ENCODE peak calls at places on chromosomes 13 and 19, in eight cellular contexts. N is Calu3, X is neural crest cell, W is tibial nerve, J is spleen, S is kidney epithelial cell, M is heart left ventricle, K is colonic mucosa. C is an unnamed sample.

GRCh38 chr19:30374791-30375650 is 2.8 kb downstream of the ZNF536 start:
- DNase-seq in N (no peak), X (peak), W (no peak), J (no peak), S (no peak), M (no peak), K (no peak), C (no peak)

GRCh38 chr13:42405665-42406390 is 133.9 kb downstream of the AKAP11 start:
- DNase-seq in N (peak), X (no peak), W (no peak), J (no peak), S (no peak), M (no peak), K (no peak), C (no peak)

GRCh38 chr19:13077233-13077632 is 25.4 kb downstream of the LYL1 start:
- DNase-seq in N (no peak), X (no peak), W (no peak), J (no peak), S (no peak), M (no peak), K (no peak), C (no peak)

GRCh38 chr13:36475468-36475867 is 43.2 kb downstream of the CCNA1 start:
- DNase-seq in N (peak), X (no peak), W (no peak), J (no peak), S (no peak), M (no peak), K (no peak), C (no peak)

GRCh38 chr19:413756-414420 is 4.9 kb upstream of the C2CD4C start:
- DNase-seq in N (no peak), X (no peak), W (no peak), J (peak), S (no peak), M (peak), K (no peak), C (no peak)

GRCh38 chr13:81779896-81780295 is 1439.0 kb upstream of the SPRY2 start:
- DNase-seq in N (no peak), X (no peak), W (no peak), J (no peak), S (no peak), M (no peak), K (no peak), C (no peak)

GRCh38 chr19:46950526-46951235 is 69.0 kb upstream of the NPAS1 start:
- DNase-seq in N (no peak), X (no peak), W (no peak), J (no peak), S (no peak), M (no peak), K (no peak), C (no peak)

GRCh38 chr13:110265682-110266430 is 41.1 kb downstream of the COL4A1 start:
- DNase-seq in N (no peak), X (no peak), W (no peak), J (no peak), S (no peak), M (peak), K (no peak), C (no peak)

GRCh38 chr19:38701455-38702063 is 42.7 kb downstream of the CAPN12 start:
- DNase-seq in N (no peak), X (no peak), W (no peak), J (no peak), S (no peak), M (no peak), K (peak), C (no peak)

GRCh38 chr13:43432948-43433347 is 353.8 kb downstream of the ENOX1 start:
- DNase-seq in N (no peak), X (no peak), W (no peak), J (no peak), S (no peak), M (no peak), K (no peak), C (no peak)

GRCh38 chr19:39193785-39194184 is 3.0 kb upstream of the NCCRP1 start:
- DNase-seq in N (no peak), X (no peak), W (no peak), J (no peak), S (no peak), M (no peak), K (no peak), C (no peak)

GRCh38 chr19:16894080-16894479 is 5.3 kb downstream of the F2RL3 start:
- DNase-seq in N (no peak), X (no peak), W (no peak), J (no peak), S (no peak), M (peak), K (no peak), C (no peak)

GRCh38 chr13:57996717-57997116 is 365.2 kb downstream of the PCDH17 start:
- DNase-seq in N (no peak), X (no peak), W (no peak), J (no peak), S (no peak), M (no peak), K (no peak), C (no peak)

GRCh38 chr13:75637101-75637774 is 1.1 kb downstream of the LMO7 start:
- DNase-seq in N (no peak), X (no peak), W (no peak), J (no peak), S (no peak), M (no peak), K (no peak), C (no peak)

GRCh38 chr19:43527860-43528622 is 1.0 kb upstream of the ETHE1 start:
- DNase-seq in N (no peak), X (no peak), W (peak), J (no peak), S (no peak), M (no peak), K (peak), C (no peak)

GRCh38 chr13:107099661-107100060 is 531.7 kb upstream of the ARGLU1 start:
- DNase-seq in N (no peak), X (no peak), W (no peak), J (no peak), S (peak), M (no peak), K (no peak), C (no peak)

GRCh38 chr19:13872695-13873389 is 4.1 kb upstream of the NANOS3 start:
- DNase-seq in N (no peak), X (peak), W (no peak), J (no peak), S (no peak), M (no peak), K (peak), C (peak)

GRCh38 chr13:110379905-110380341 is 72.8 kb downstream of the COL4A2 start:
- DNase-seq in N (peak), X (no peak), W (no peak), J (no peak), S (no peak), M (no peak), K (no peak), C (no peak)

GRCh38 chr13:23377603-23378002 is 55.9 kb downstream of the SACS start:
- DNase-seq in N (no peak), X (no peak), W (no peak), J (no peak), S (no peak), M (no peak), K (no peak), C (no peak)

GRCh38 chr13:20547479-20547908 is 19.5 kb upstream of the IFT88 start:
- DNase-seq in N (peak), X (no peak), W (no peak), J (no peak), S (no peak), M (no peak), K (peak), C (no peak)

GRCh38 chr13:44819245-44819644 is 170.0 kb downstream of the NUFIP1 start:
- DNase-seq in N (peak), X (no peak), W (no peak), J (no peak), S (peak), M (no peak), K (no peak), C (no peak)

GRCh38 chr19:17957149-17957849 is 9.6 kb upstream of the KCNN1 start:
- DNase-seq in N (no peak), X (no peak), W (no peak), J (no peak), S (no peak), M (no peak), K (no peak), C (no peak)

GRCh38 chr19:10290876-10291553 is 1.3 kb downstream of the ICAM5 start:
- DNase-seq in N (peak), X (no peak), W (no peak), J (peak), S (no peak), M (peak), K (peak), C (no peak)

GRCh38 chr19:6023085-6023682 is 45.2 kb upstream of the RANBP3 start:
- DNase-seq in N (no peak), X (no peak), W (no peak), J (peak), S (peak), M (peak), K (no peak), C (no peak)

GRCh38 chr19:6020166-6020967 is 42.4 kb upstream of the RANBP3 start:
- DNase-seq in N (no peak), X (no peak), W (no peak), J (peak), S (no peak), M (peak), K (no peak), C (no peak)

GRCh38 chr19:6021878-6022569 is 44.1 kb upstream of the RANBP3 start:
- DNase-seq in N (peak), X (peak), W (peak), J (peak), S (peak), M (peak), K (peak), C (peak)

GRCh38 chr19:6022570-6023049 is 44.7 kb upstream of the RANBP3 start:
- DNase-seq in N (no peak), X (no peak), W (no peak), J (no peak), S (no peak), M (no peak), K (no peak), C (no peak)

DNA sequence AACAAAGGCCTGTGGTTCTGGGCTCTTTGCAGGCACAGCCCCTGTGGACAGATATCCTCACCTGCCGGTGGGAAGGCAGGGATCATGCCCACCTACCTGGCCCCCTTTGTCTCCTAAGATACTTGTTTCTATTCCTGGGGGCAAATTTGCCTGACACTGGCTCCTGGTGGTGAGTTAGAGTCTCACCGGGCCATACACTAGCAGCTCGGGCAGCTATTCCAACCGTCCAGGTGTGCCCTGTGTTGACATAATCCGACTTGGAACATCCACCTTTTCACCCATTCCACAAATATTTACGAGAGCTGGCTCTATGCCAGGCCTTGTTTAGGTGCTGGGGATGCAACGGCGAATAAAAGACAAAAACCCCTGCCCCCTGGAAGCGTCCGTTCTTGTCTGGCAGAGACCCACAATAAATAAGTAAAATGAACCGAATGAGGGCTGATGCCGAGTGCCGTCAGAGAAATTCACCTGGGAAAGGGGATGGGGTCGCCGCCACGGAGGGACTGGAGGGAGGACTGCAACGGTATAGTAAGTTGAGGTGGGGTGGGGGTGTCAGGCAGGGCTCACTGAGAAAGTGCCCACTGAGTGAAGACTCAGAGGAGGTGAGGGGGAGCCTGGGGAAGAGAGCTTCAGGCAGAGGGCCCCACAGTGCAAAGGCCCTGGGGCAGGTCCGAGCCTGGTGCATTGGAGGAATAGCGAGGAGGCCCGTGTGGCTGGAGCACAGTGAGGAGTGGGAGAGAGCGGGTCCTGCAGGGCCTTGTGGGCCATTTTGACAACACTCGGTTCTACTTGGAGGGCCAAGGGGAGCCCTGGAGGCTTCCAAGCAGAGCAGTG is 43.2 kb upstream of the RANBP3 start:
- DNase-seq in N (no peak), X (no peak), W (no peak), J (peak), S (no peak), M (no peak), K (no peak), C (no peak)
- TF ChIP-seq CTCF in N (no peak), X (no peak), W (no peak), J (no peak), S (no peak), M (no peak), K (no peak), C (no peak)

DNA sequence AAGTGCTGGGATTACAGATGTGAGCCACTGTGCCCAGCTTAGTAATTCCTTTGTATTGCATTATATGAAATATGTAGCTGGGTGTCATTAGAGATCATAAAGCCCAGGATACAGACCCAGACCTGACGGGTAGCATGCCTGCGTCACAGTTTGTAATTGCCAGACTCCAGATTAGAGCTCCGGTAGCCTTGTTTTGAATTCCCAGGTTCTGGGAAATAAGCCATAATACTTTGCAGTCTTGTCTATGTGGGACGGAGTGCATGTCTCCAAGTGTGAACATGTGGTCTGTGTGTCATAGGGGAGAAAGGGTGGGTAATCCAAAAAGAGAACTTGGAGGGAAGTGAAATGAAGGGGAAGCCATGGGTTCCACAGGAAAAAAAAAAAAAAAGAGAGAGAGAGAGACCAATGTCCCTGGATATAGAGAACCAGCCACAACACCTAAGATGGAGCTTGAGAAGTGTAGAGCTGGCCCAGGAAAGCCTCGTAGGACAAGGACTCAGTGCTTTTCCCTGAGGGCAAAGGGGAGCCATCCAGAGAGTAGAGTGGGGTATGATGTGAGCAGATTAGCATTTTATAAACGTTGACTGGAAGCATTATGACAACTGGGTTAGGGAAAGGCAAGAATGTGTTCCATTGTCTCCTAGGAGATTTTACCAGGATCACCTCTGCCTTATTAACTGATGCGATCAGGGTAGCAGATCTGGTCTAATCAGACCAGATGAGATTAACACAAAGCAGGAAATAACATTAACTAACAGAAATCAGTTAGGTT is 2.6 kb downstream of the ZSCAN4 start:
- DNase-seq in N (no peak), X (no peak), W (no peak), J (no peak), S (no peak), M (no peak), K (no peak), C (no peak)
- TF ChIP-seq CTCF in N (no peak), X (no peak), W (no peak), J (no peak), S (no peak), M (no peak), K (no peak), C (no peak)

DNA sequence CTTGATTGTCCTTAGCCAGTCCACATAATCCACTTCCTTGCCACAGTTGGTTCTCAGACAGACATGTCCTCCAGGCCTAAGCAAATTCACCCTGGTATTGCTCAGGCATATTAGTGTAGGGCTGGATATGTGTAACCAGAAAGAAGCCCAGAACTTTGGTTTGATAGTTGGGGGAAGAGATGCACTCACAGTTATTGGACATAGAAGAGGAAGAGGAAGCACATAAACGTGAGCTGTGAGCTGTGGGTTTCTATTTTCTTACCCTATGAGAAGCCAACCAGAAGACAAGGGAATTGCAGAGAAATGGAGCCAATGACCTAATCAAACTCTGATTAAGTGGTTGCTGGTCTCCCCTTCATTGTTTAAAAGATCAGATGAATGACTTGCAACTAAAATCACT is 24.3 kb upstream of the WDFY2 start:
- DNase-seq in N (no peak), X (no peak), W (no peak), J (no peak), S (no peak), M (no peak), K (no peak), C (no peak)
- TF ChIP-seq CTCF in N (no peak), X (no peak), W (no peak), J (no peak), S (no peak), M (no peak), K (no peak), C (no peak)

GRCh38 chr19:37466277-37466797 is 907 bp downstream of the ZNF569 start:
- DNase-seq in N (no peak), X (no peak), W (no peak), J (no peak), S (no peak), M (no peak), K (no peak), C (no peak)

GRCh38 chr19:37470216-37470615 is 1.1 kb downstream of the ZNF570 start:
- DNase-seq in N (no peak), X (no peak), W (no peak), J (no peak), S (no peak), M (no peak), K (no peak), C (no peak)

GRCh38 chr19:37466798-37467607 is at the start of gene ZNF569:
- DNase-seq in N (peak), X (peak), W (peak), J (peak), S (peak), M (peak), K (peak), C (peak)

GRCh38 chr19:37467608-37468090 is 405 bp upstream of the ZNF569 start:
- DNase-seq in N (no peak), X (no peak), W (no peak), J (no peak), S (no peak), M (no peak), K (no peak), C (no peak)

DNA sequence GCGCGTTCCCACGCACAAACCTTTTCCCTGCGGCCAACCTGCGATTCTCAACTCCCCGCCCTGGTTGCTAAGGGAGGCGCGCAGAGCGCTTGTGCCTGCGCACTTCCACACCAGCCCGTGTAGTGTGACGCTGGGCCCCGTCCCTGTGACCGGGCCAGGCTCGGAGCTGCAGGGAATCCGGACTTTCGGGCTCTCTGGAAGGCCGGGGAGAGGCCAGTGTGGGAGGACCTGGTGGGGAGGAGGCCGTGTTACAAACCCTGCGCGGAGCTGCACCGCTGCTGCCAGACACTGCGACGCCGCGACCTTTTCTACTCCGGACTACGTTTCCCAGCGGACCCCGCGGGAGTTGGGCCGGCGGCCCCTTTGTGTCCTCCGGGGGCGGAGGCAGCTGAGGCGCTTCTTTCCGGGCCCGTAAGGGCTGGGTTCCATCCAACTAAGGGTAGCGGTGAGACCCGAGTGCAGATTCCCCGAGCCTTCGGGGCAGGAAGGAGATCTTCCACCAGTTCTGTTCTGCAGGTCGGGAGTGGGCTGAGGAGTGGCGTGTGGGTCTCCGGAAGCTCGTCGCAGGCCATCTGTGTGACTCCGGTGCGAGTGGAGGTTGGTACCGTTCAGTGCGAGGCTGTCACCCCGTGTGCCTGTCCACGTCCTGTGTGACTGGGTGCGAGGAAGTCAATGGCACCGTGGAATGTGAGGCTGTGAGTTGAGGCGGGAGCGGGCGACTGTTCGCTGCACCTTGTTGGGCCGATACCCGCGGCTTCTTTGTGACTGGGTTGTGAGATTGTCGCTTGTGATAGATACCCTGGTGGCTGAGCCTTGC is at the start of gene ZNF570:
- DNase-seq in N (peak), X (peak), W (peak), J (peak), S (peak), M (peak), K (peak), C (peak)
- TF ChIP-seq CTCF in N (no peak), X (no peak), W (no peak), J (no peak), S (no peak), M (no peak), K (no peak), C (no peak)

DNA sequence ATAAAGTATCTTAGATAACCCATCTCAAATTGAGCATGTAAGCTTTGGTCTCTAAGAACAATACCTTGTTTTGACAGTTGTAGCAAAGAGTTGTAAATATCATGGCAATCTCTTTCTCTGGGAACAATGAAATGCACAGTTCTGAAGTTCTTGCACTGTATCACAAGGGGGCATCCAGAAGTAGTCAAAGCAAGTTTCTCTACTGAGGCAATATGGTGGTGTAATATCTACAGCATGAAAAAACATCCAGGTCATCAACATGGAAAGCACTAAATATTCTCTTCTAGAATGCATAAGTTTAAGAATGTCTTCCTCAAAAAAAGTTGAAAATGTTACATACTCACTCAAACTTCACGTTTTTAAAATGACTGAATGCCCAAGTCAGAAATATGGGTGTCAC is 19.6 kb downstream of the MTMR6 start:
- DNase-seq in N (no peak), X (no peak), W (no peak), J (no peak), S (no peak), M (no peak), K (no peak), C (no peak)
- TF ChIP-seq CTCF in N (no peak), X (no peak), W (no peak), J (no peak), S (no peak), M (no peak), K (no peak), C (no peak)

DNA sequence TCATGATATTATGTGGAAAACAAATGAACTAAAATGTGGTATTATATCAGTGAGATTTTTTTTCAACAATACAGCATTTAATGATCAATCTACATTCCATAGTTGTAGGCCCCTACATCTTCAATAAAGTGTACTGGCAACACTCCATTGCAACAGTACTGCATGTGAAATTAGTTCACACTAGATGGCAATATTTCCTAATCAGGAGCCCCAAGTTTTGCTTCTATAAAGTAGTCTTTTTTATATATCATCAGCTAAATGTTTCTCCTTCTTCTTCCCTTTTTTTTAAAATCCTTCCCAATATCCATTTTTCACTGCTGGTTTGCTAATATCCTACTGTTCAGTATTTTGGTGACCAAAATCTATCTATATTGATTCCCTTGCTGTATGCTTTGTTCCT is 528.3 kb upstream of the ATXN8OS start:
- DNase-seq in N (no peak), X (no peak), W (no peak), J (no peak), S (no peak), M (no peak), K (no peak), C (no peak)
- TF ChIP-seq CTCF in N (no peak), X (peak), W (no peak), J (no peak), S (peak), M (no peak), K (peak), C (no peak)